ENCODE peak calls at places on chromosomes 12 and 14, in ten cellular contexts. T is endothelial cell; D is WTC11; Z is stimulated activated naive CD8-positive, alpha-beta T cell treated with anti-CD3 and anti-CD28 coated beads, Interleukin-15, amount 100 ng/mL, for 72 hours; Q is left kidney; O is mucosa of gallbladder; B is astrocyte; E is AML-193; L is esophagus squamous epithelium; V is fibroblast of the aortic adventitia. Y is an unnamed sample.

GRCh38 chr14:53519137-53519536 is 366.0 kb upstream of the DDHD1 start:
- DNase-seq in T (no peak), D (no peak), Z (no peak), Q (peak), O (no peak), B (peak), E (no peak), L (no peak), V (peak), Y (no peak)

GRCh38 chr12:71865166-71865713 is 25.7 kb downstream of the TBC1D15 start:
- DNase-seq in T (no peak), D (no peak), Z (no peak), Q (no peak), O (no peak), B (peak), E (no peak), L (no peak), V (peak), Y (no peak)

GRCh38 chr12:63857771-63858670 is 13.5 kb downstream of the SRGAP1 start:
- DNase-seq in T (no peak), D (no peak), Z (no peak), Q (no peak), O (no peak), B (peak), E (no peak), L (no peak), V (peak), Y (no peak)

GRCh38 chr12:63909746-63910145 is 65.2 kb downstream of the SRGAP1 start:
- DNase-seq in T (no peak), D (no peak), Z (no peak), Q (no peak), O (no peak), B (no peak), E (no peak), L (no peak), V (no peak), Y (no peak)

GRCh38 chr12:124388679-124389536 is 94.0 kb downstream of the RFLNA start:
- DNase-seq in T (peak), D (peak), Z (peak), Q (peak), O (peak), B (peak), E (peak), L (no peak), V (peak), Y (peak)

GRCh38 chr14:70882771-70883492 is 24.3 kb upstream of the PCNX1 start:
- DNase-seq in T (no peak), D (no peak), Z (no peak), Q (no peak), O (no peak), B (peak), E (peak), L (no peak), V (peak), Y (peak)

GRCh38 chr12:13436696-13437391 is 240.3 kb downstream of the EMP1 start:
- DNase-seq in T (no peak), D (no peak), Z (no peak), Q (no peak), O (no peak), B (peak), E (no peak), L (no peak), V (peak), Y (peak)

GRCh38 chr12:124568431-124569374 is 1.3 kb upstream of the NCOR2 start:
- DNase-seq in T (no peak), D (peak), Z (no peak), Q (peak), O (peak), B (peak), E (peak), L (no peak), V (peak), Y (peak)

GRCh38 chr14:28651148-28651547 is 115.4 kb upstream of the FOXG1 start:
- DNase-seq in T (no peak), D (no peak), Z (no peak), Q (no peak), O (no peak), B (peak), E (no peak), L (no peak), V (peak), Y (peak)

GRCh38 chr14:96095581-96096476 is 56.7 kb downstream of the C14orf132 start:
- DNase-seq in T (no peak), D (no peak), Z (no peak), Q (peak), O (peak), B (peak), E (no peak), L (no peak), V (peak), Y (no peak)

GRCh38 chr14:105861985-105862465 is 335.6 kb downstream of the TMEM121 start:
- DNase-seq in T (no peak), D (peak), Z (peak), Q (no peak), O (no peak), B (no peak), E (no peak), L (no peak), V (no peak), Y (peak)

GRCh38 chr14:86794689-86795088 is 1198.3 kb downstream of the GALC start:
- DNase-seq in T (no peak), D (no peak), Z (no peak), Q (no peak), O (no peak), B (no peak), E (no peak), L (no peak), V (no peak), Y (no peak)